ENCODE peak calls at places on chromosomes 6 and 20, in four cellular contexts. O is cardiac fibroblast, E is PC-9, Y is head of caudate nucleus. P is an unnamed sample.

GRCh38 chr6:3383525-3383924 is 73.3 kb downstream of the SLC22A23 start:
- DNase-seq in E (no peak), O (peak; percentile 76), Y (no peak), P (no peak)

GRCh38 chr6:134908906-134909516 is 40.9 kb downstream of the ALDH8A1 start:
- DNase-seq in Y (no peak), E (peak; percentile 62), O (peak; percentile 98), P (peak; percentile 99)

GRCh38 chr6:1986454-1987243 is 258.8 kb downstream of the GMDS start:
- DNase-seq in E (no peak), Y (no peak), O (peak; percentile 13), P (no peak)

GRCh38 chr6:36114798-36115408 is 15.4 kb upstream of the MAPK13 start:
- DNase-seq in Y (no peak), O (no peak), E (no peak), P (no peak)

GRCh38 chr6:79152269-79152737 is 74.2 kb upstream of the PHIP start:
- DNase-seq in O (no peak), Y (no peak), E (no peak), P (no peak)

GRCh38 chr6:40986364-40986763 is 52.7 kb downstream of the UNC5CL start:
- DNase-seq in O (no peak), Y (no peak), E (no peak), P (no peak)

GRCh38 chr6:6317386-6317785 is 3.1 kb downstream of the F13A1 start:
- DNase-seq in Y (no peak), O (no peak), E (no peak), P (no peak)

GRCh38 chr20:20797521-20798310 is 85.3 kb upstream of the RALGAPA2 start:
- DNase-seq in O (no peak), Y (no peak), E (no peak), P (no peak)

GRCh38 chr6:149483302-149483701 is 1.5 kb downstream of the ZC3H12D start:
- DNase-seq in E (no peak), O (no peak), Y (no peak), P (no peak)

GRCh38 chr6:144588674-144589325 is 303.7 kb downstream of the UTRN start:
- DNase-seq in Y (no peak), E (no peak), O (no peak), P (no peak)

GRCh38 chr6:6676910-6677441 is 88.5 kb downstream of the LY86 start:
- DNase-seq in O (peak; percentile 82), E (peak; percentile 82), Y (peak; percentile 75), P (no peak)

GRCh38 chr6:117504478-117505144 is 22.1 kb downstream of the DCBLD1 start:
- DNase-seq in Y (no peak), E (no peak), O (no peak), P (no peak)

GRCh38 chr20:37640600-37641561 is 52.9 kb upstream of the CTNNBL1 start:
- DNase-seq in O (peak; percentile 27), Y (no peak), E (no peak), P (no peak)

GRCh38 chr20:52552181-52552872 is 360.7 kb upstream of the ZFP64 start:
- DNase-seq in E (no peak), O (peak; percentile 33), Y (no peak), P (peak; percentile 58)

GRCh38 chr6:151675746-151676459 is 131.6 kb upstream of the ESR1 start:
- DNase-seq in Y (no peak), O (peak; percentile 55), E (peak; percentile 28), P (peak; percentile 24)

GRCh38 chr6:45728674-45729073 is 287.0 kb downstream of the CLIC5 start:
- DNase-seq in Y (no peak), O (peak; percentile 83), E (peak; percentile 29), P (peak; percentile 57)

GRCh38 chr6:136739501-136739900 is 52.8 kb downstream of the MAP3K5 start:
- DNase-seq in O (no peak), Y (no peak), E (no peak), P (no peak)

GRCh38 chr6:168852336-168852884 is 401.2 kb downstream of the THBS2 start:
- DNase-seq in Y (no peak), O (peak; percentile 2), E (no peak), P (no peak)

GRCh38 chr6:36826520-36827227 is 12.6 kb downstream of the CPNE5 start:
- DNase-seq in O (no peak), Y (no peak), E (no peak), P (no peak)

GRCh38 chr6:86192123-86192522 is 549.4 kb upstream of the SYNCRIP start:
- DNase-seq in O (peak; percentile 12), Y (no peak), E (no peak), P (peak; percentile 3)

GRCh38 chr6:167858086-167858591 is 31.4 kb downstream of the AFDN start:
- DNase-seq in Y (no peak), O (peak; percentile 55), E (no peak), P (no peak)

GRCh38 chr6:41732601-41733348 is 2.6 kb downstream of the TFEB start:
- DNase-seq in O (peak; percentile 18), E (no peak), Y (no peak), P (no peak)

GRCh38 chr6:110971458-110971857 is 10.4 kb upstream of the RPF2 start:
- DNase-seq in E (no peak), Y (no peak), O (peak; percentile 28), P (no peak)

GRCh38 chr6:166861304-166861703 is 95.0 kb downstream of the RNASET2 start:
- DNase-seq in Y (no peak), E (no peak), O (no peak), P (no peak)

GRCh38 chr6:151025076-151025475 is 159.6 kb downstream of the MTHFD1L start:
- DNase-seq in O (no peak), E (no peak), Y (peak; percentile 19), P (no peak)

GRCh38 chr6:168440520-168441433 is at the start of gene SMOC2:
- DNase-seq in E (no peak), O (no peak), Y (no peak), P (no peak)

GRCh38 chr6:151847064-151847463 is 39.6 kb downstream of the ESR1 start:
- DNase-seq in O (peak; percentile 67), E (peak; percentile 2), Y (no peak), P (no peak)

GRCh38 chr20:44031001-44031574 is 116.4 kb downstream of the TOX2 start:
- DNase-seq in E (no peak), O (no peak), Y (no peak), P (no peak)

GRCh38 chr6:160240691-160241084 is 17.9 kb downstream of the SLC22A2 start:
- DNase-seq in E (no peak), Y (no peak), O (no peak), P (no peak)

P was measured in epithelial cell of prostate.